ENCODE peak calls at places on chromosomes 1 and 21, in nine cellular contexts. One of them, this sample, is unnamed.

GRCh38 chr1:230066466-230067404 is at the start of gene GALNT2:
- DNase-seq in naive thymus-derived CD8-positive, alpha-beta T cell: peak; percentile 86
- DNase-seq in neural crest cell: peak; percentile 81
- DNase-seq in fibroblast of gingiva: peak; percentile 84
- DNase-seq in effector CD4-positive, alpha-beta T cell: peak; percentile 82
- DNase-seq in stimulated activated CD8-positive, alpha-beta memory T cell treated with anti-CD3 and anti-CD28 coated beads, Interleukin-15, amount 100 ng/mL, for 4 hours: peak; percentile 81
- DNase-seq in GM03348: peak; percentile 98
- DNase-seq in naive thymus-derived CD4-positive, alpha-beta T cell: peak; percentile 86
- DNase-seq in GF-D8: peak; percentile 86
- DNase-seq in this sample: peak; percentile 87

GRCh38 chr1:228875741-228876140 is 140.5 kb downstream of the RHOU start:
- DNase-seq in neural crest cell: no peak
- DNase-seq in naive thymus-derived CD8-positive, alpha-beta T cell: no peak
- DNase-seq in stimulated activated CD8-positive, alpha-beta memory T cell treated with anti-CD3 and anti-CD28 coated beads, Interleukin-15, amount 100 ng/mL, for 4 hours: no peak
- DNase-seq in GM03348: no peak
- DNase-seq in naive thymus-derived CD4-positive, alpha-beta T cell: no peak
- DNase-seq in GF-D8: no peak
- DNase-seq in effector CD4-positive, alpha-beta T cell: no peak
- DNase-seq in fibroblast of gingiva: no peak
- DNase-seq in this sample: no peak

GRCh38 chr1:31588751-31589515 is 12.6 kb downstream of the TINAGL1 start:
- DNase-seq in GM03348: peak; percentile 79
- DNase-seq in naive thymus-derived CD8-positive, alpha-beta T cell: no peak
- DNase-seq in neural crest cell: no peak
- DNase-seq in fibroblast of gingiva: no peak
- DNase-seq in stimulated activated CD8-positive, alpha-beta memory T cell treated with anti-CD3 and anti-CD28 coated beads, Interleukin-15, amount 100 ng/mL, for 4 hours: no peak
- DNase-seq in naive thymus-derived CD4-positive, alpha-beta T cell: no peak
- DNase-seq in GF-D8: no peak
- DNase-seq in effector CD4-positive, alpha-beta T cell: no peak
- DNase-seq in this sample: no peak

GRCh38 chr1:58584082-58584895 is 7.2 kb upstream of the TACSTD2 start:
- DNase-seq in neural crest cell: no peak
- DNase-seq in effector CD4-positive, alpha-beta T cell: no peak
- DNase-seq in stimulated activated CD8-positive, alpha-beta memory T cell treated with anti-CD3 and anti-CD28 coated beads, Interleukin-15, amount 100 ng/mL, for 4 hours: no peak
- DNase-seq in GF-D8: no peak
- DNase-seq in naive thymus-derived CD8-positive, alpha-beta T cell: no peak
- DNase-seq in naive thymus-derived CD4-positive, alpha-beta T cell: no peak
- DNase-seq in fibroblast of gingiva: peak; percentile 90
- DNase-seq in GM03348: peak; percentile 90
- DNase-seq in this sample: no peak

GRCh38 chr1:47023268-47024137 is at the start of gene CYP4X1:
- DNase-seq in fibroblast of gingiva: no peak
- DNase-seq in neural crest cell: peak; percentile 5
- DNase-seq in GM03348: no peak
- DNase-seq in stimulated activated CD8-positive, alpha-beta memory T cell treated with anti-CD3 and anti-CD28 coated beads, Interleukin-15, amount 100 ng/mL, for 4 hours: no peak
- DNase-seq in GF-D8: no peak
- DNase-seq in effector CD4-positive, alpha-beta T cell: no peak
- DNase-seq in naive thymus-derived CD8-positive, alpha-beta T cell: no peak
- DNase-seq in naive thymus-derived CD4-positive, alpha-beta T cell: no peak
- DNase-seq in this sample: no peak

GRCh38 chr1:159121526-159121925 is 45.0 kb upstream of the AIM2 start:
- DNase-seq in stimulated activated CD8-positive, alpha-beta memory T cell treated with anti-CD3 and anti-CD28 coated beads, Interleukin-15, amount 100 ng/mL, for 4 hours: no peak
- DNase-seq in naive thymus-derived CD8-positive, alpha-beta T cell: no peak
- DNase-seq in fibroblast of gingiva: no peak
- DNase-seq in GF-D8: no peak
- DNase-seq in neural crest cell: no peak
- DNase-seq in effector CD4-positive, alpha-beta T cell: no peak
- DNase-seq in naive thymus-derived CD4-positive, alpha-beta T cell: no peak
- DNase-seq in GM03348: no peak
- DNase-seq in this sample: no peak

GRCh38 chr21:18529253-18529652 is 125.7 kb upstream of the TMPRSS15 start:
- DNase-seq in neural crest cell: no peak
- DNase-seq in naive thymus-derived CD4-positive, alpha-beta T cell: no peak
- DNase-seq in fibroblast of gingiva: peak; percentile 51
- DNase-seq in naive thymus-derived CD8-positive, alpha-beta T cell: no peak
- DNase-seq in stimulated activated CD8-positive, alpha-beta memory T cell treated with anti-CD3 and anti-CD28 coated beads, Interleukin-15, amount 100 ng/mL, for 4 hours: no peak
- DNase-seq in GM03348: no peak
- DNase-seq in GF-D8: no peak
- DNase-seq in effector CD4-positive, alpha-beta T cell: no peak
- DNase-seq in this sample: no peak

GRCh38 chr1:151579436-151580225 is 32.2 kb upstream of the SNX27 start:
- DNase-seq in effector CD4-positive, alpha-beta T cell: no peak
- DNase-seq in stimulated activated CD8-positive, alpha-beta memory T cell treated with anti-CD3 and anti-CD28 coated beads, Interleukin-15, amount 100 ng/mL, for 4 hours: no peak
- DNase-seq in naive thymus-derived CD4-positive, alpha-beta T cell: no peak
- DNase-seq in fibroblast of gingiva: no peak
- DNase-seq in naive thymus-derived CD8-positive, alpha-beta T cell: no peak
- DNase-seq in GM03348: peak; percentile 49
- DNase-seq in GF-D8: no peak
- DNase-seq in neural crest cell: no peak
- DNase-seq in this sample: no peak

GRCh38 chr1:43432171-43432860 is 21.4 kb downstream of the HYI start:
- DNase-seq in stimulated activated CD8-positive, alpha-beta memory T cell treated with anti-CD3 and anti-CD28 coated beads, Interleukin-15, amount 100 ng/mL, for 4 hours: no peak
- DNase-seq in GF-D8: no peak
- DNase-seq in neural crest cell: no peak
- DNase-seq in fibroblast of gingiva: no peak
- DNase-seq in GM03348: no peak
- DNase-seq in effector CD4-positive, alpha-beta T cell: no peak
- DNase-seq in naive thymus-derived CD4-positive, alpha-beta T cell: no peak
- DNase-seq in naive thymus-derived CD8-positive, alpha-beta T cell: no peak
- DNase-seq in this sample: no peak

GRCh38 chr1:225928186-225929175 is 4.4 kb upstream of the PYCR2 start:
- DNase-seq in GM03348: no peak
- DNase-seq in fibroblast of gingiva: no peak
- DNase-seq in neural crest cell: no peak
- DNase-seq in stimulated activated CD8-positive, alpha-beta memory T cell treated with anti-CD3 and anti-CD28 coated beads, Interleukin-15, amount 100 ng/mL, for 4 hours: no peak
- DNase-seq in naive thymus-derived CD4-positive, alpha-beta T cell: peak; percentile 38
- DNase-seq in naive thymus-derived CD8-positive, alpha-beta T cell: no peak
- DNase-seq in effector CD4-positive, alpha-beta T cell: no peak
- DNase-seq in GF-D8: no peak
- DNase-seq in this sample: no peak

GRCh38 chr21:39313457-39314154 is at the start of gene BRWD1:
- DNase-seq in GM03348: peak; percentile 89
- DNase-seq in naive thymus-derived CD8-positive, alpha-beta T cell: peak; percentile 80
- DNase-seq in fibroblast of gingiva: peak; percentile 93
- DNase-seq in effector CD4-positive, alpha-beta T cell: peak; percentile 66
- DNase-seq in neural crest cell: peak; percentile 78
- DNase-seq in naive thymus-derived CD4-positive, alpha-beta T cell: peak; percentile 73
- DNase-seq in GF-D8: peak; percentile 79
- DNase-seq in stimulated activated CD8-positive, alpha-beta memory T cell treated with anti-CD3 and anti-CD28 coated beads, Interleukin-15, amount 100 ng/mL, for 4 hours: peak; percentile 47
- DNase-seq in this sample: peak; percentile 74

GRCh38 chr1:225004396-225004795 is 74.9 kb downstream of the DNAH14 start:
- DNase-seq in effector CD4-positive, alpha-beta T cell: no peak
- DNase-seq in neural crest cell: no peak
- DNase-seq in naive thymus-derived CD8-positive, alpha-beta T cell: no peak
- DNase-seq in naive thymus-derived CD4-positive, alpha-beta T cell: no peak
- DNase-seq in stimulated activated CD8-positive, alpha-beta memory T cell treated with anti-CD3 and anti-CD28 coated beads, Interleukin-15, amount 100 ng/mL, for 4 hours: no peak
- DNase-seq in fibroblast of gingiva: no peak
- DNase-seq in GF-D8: no peak
- DNase-seq in GM03348: no peak
- DNase-seq in this sample: no peak

GRCh38 chr21:44718571-44718970 is 7.2 kb upstream of the TSPEAR start:
- DNase-seq in stimulated activated CD8-positive, alpha-beta memory T cell treated with anti-CD3 and anti-CD28 coated beads, Interleukin-15, amount 100 ng/mL, for 4 hours: no peak
- DNase-seq in GM03348: no peak
- DNase-seq in naive thymus-derived CD8-positive, alpha-beta T cell: no peak
- DNase-seq in GF-D8: no peak
- DNase-seq in neural crest cell: no peak
- DNase-seq in fibroblast of gingiva: no peak
- DNase-seq in effector CD4-positive, alpha-beta T cell: no peak
- DNase-seq in naive thymus-derived CD4-positive, alpha-beta T cell: no peak
- DNase-seq in this sample: no peak

GRCh38 chr1:22789356-22789994 is 78.8 kb downstream of the EPHB2 start:
- DNase-seq in fibroblast of gingiva: no peak
- DNase-seq in naive thymus-derived CD4-positive, alpha-beta T cell: no peak
- DNase-seq in effector CD4-positive, alpha-beta T cell: no peak
- DNase-seq in naive thymus-derived CD8-positive, alpha-beta T cell: no peak
- DNase-seq in GF-D8: no peak
- DNase-seq in stimulated activated CD8-positive, alpha-beta memory T cell treated with anti-CD3 and anti-CD28 coated beads, Interleukin-15, amount 100 ng/mL, for 4 hours: no peak
- DNase-seq in neural crest cell: no peak
- DNase-seq in GM03348: no peak
- DNase-seq in this sample: no peak

GRCh38 chr1:58855351-58856165 is 71.7 kb upstream of the JUN start:
- DNase-seq in fibroblast of gingiva: no peak
- DNase-seq in naive thymus-derived CD4-positive, alpha-beta T cell: no peak
- DNase-seq in GF-D8: no peak
- DNase-seq in effector CD4-positive, alpha-beta T cell: no peak
- DNase-seq in stimulated activated CD8-positive, alpha-beta memory T cell treated with anti-CD3 and anti-CD28 coated beads, Interleukin-15, amount 100 ng/mL, for 4 hours: no peak
- DNase-seq in naive thymus-derived CD8-positive, alpha-beta T cell: no peak
- DNase-seq in GM03348: no peak
- DNase-seq in neural crest cell: no peak
- DNase-seq in this sample: no peak

GRCh38 chr21:36125513-36126121 is 9.3 kb upstream of the CBR3 start:
- DNase-seq in GM03348: peak; percentile 66
- DNase-seq in naive thymus-derived CD8-positive, alpha-beta T cell: peak; percentile 39
- DNase-seq in effector CD4-positive, alpha-beta T cell: peak; percentile 43
- DNase-seq in naive thymus-derived CD4-positive, alpha-beta T cell: peak; percentile 30
- DNase-seq in neural crest cell: peak; percentile 47
- DNase-seq in GF-D8: no peak
- DNase-seq in stimulated activated CD8-positive, alpha-beta memory T cell treated with anti-CD3 and anti-CD28 coated beads, Interleukin-15, amount 100 ng/mL, for 4 hours: no peak
- DNase-seq in fibroblast of gingiva: peak; percentile 45
- DNase-seq in this sample: peak; percentile 50

GRCh38 chr21:26972131-26972707 is 5.3 kb upstream of the ADAMTS5 start:
- DNase-seq in naive thymus-derived CD4-positive, alpha-beta T cell: no peak
- DNase-seq in fibroblast of gingiva: no peak
- DNase-seq in effector CD4-positive, alpha-beta T cell: no peak
- DNase-seq in GM03348: no peak
- DNase-seq in stimulated activated CD8-positive, alpha-beta memory T cell treated with anti-CD3 and anti-CD28 coated beads, Interleukin-15, amount 100 ng/mL, for 4 hours: no peak
- DNase-seq in neural crest cell: no peak
- DNase-seq in naive thymus-derived CD8-positive, alpha-beta T cell: no peak
- DNase-seq in GF-D8: peak; percentile 71
- DNase-seq in this sample: no peak

GRCh38 chr1:116465845-116466685 is 93.0 kb downstream of the ATP1A1 start:
- DNase-seq in naive thymus-derived CD8-positive, alpha-beta T cell: no peak
- DNase-seq in GF-D8: no peak
- DNase-seq in naive thymus-derived CD4-positive, alpha-beta T cell: no peak
- DNase-seq in effector CD4-positive, alpha-beta T cell: no peak
- DNase-seq in stimulated activated CD8-positive, alpha-beta memory T cell treated with anti-CD3 and anti-CD28 coated beads, Interleukin-15, amount 100 ng/mL, for 4 hours: no peak
- DNase-seq in fibroblast of gingiva: no peak
- DNase-seq in neural crest cell: no peak
- DNase-seq in GM03348: no peak
- DNase-seq in this sample: no peak

GRCh38 chr1:22317231-22317919 is 134.3 kb upstream of the ZBTB40 start:
- DNase-seq in neural crest cell: peak; percentile 51
- DNase-seq in naive thymus-derived CD4-positive, alpha-beta T cell: no peak
- DNase-seq in fibroblast of gingiva: no peak
- DNase-seq in stimulated activated CD8-positive, alpha-beta memory T cell treated with anti-CD3 and anti-CD28 coated beads, Interleukin-15, amount 100 ng/mL, for 4 hours: no peak
- DNase-seq in naive thymus-derived CD8-positive, alpha-beta T cell: no peak
- DNase-seq in effector CD4-positive, alpha-beta T cell: no peak
- DNase-seq in GF-D8: no peak
- DNase-seq in GM03348: peak; percentile 40
- DNase-seq in this sample: no peak

GRCh38 chr1:186476306-186477040 is 15.6 kb upstream of the PDC start:
- DNase-seq in GM03348: no peak
- DNase-seq in GF-D8: no peak
- DNase-seq in fibroblast of gingiva: no peak
- DNase-seq in effector CD4-positive, alpha-beta T cell: no peak
- DNase-seq in naive thymus-derived CD4-positive, alpha-beta T cell: no peak
- DNase-seq in stimulated activated CD8-positive, alpha-beta memory T cell treated with anti-CD3 and anti-CD28 coated beads, Interleukin-15, amount 100 ng/mL, for 4 hours: no peak
- DNase-seq in naive thymus-derived CD8-positive, alpha-beta T cell: no peak
- DNase-seq in neural crest cell: no peak
- DNase-seq in this sample: no peak

GRCh38 chr1:32953495-32953894 is 11.1 kb downstream of the RNF19B start:
- DNase-seq in GF-D8: no peak
- DNase-seq in GM03348: peak; percentile 19
- DNase-seq in neural crest cell: no peak
- DNase-seq in fibroblast of gingiva: no peak
- DNase-seq in naive thymus-derived CD4-positive, alpha-beta T cell: no peak
- DNase-seq in stimulated activated CD8-positive, alpha-beta memory T cell treated with anti-CD3 and anti-CD28 coated beads, Interleukin-15, amount 100 ng/mL, for 4 hours: no peak
- DNase-seq in effector CD4-positive, alpha-beta T cell: no peak
- DNase-seq in naive thymus-derived CD8-positive, alpha-beta T cell: no peak
- DNase-seq in this sample: no peak

GRCh38 chr1:221575605-221576004 is 166.3 kb downstream of the DUSP10 start:
- DNase-seq in naive thymus-derived CD8-positive, alpha-beta T cell: no peak
- DNase-seq in effector CD4-positive, alpha-beta T cell: no peak
- DNase-seq in neural crest cell: no peak
- DNase-seq in stimulated activated CD8-positive, alpha-beta memory T cell treated with anti-CD3 and anti-CD28 coated beads, Interleukin-15, amount 100 ng/mL, for 4 hours: no peak
- DNase-seq in GF-D8: no peak
- DNase-seq in fibroblast of gingiva: no peak
- DNase-seq in GM03348: no peak
- DNase-seq in naive thymus-derived CD4-positive, alpha-beta T cell: no peak
- DNase-seq in this sample: no peak

GRCh38 chr1:236025836-236026235 is 39.1 kb downstream of the NID1 start:
- DNase-seq in stimulated activated CD8-positive, alpha-beta memory T cell treated with anti-CD3 and anti-CD28 coated beads, Interleukin-15, amount 100 ng/mL, for 4 hours: no peak
- DNase-seq in naive thymus-derived CD8-positive, alpha-beta T cell: no peak
- DNase-seq in naive thymus-derived CD4-positive, alpha-beta T cell: no peak
- DNase-seq in neural crest cell: no peak
- DNase-seq in effector CD4-positive, alpha-beta T cell: no peak
- DNase-seq in GF-D8: no peak
- DNase-seq in GM03348: no peak
- DNase-seq in fibroblast of gingiva: no peak
- DNase-seq in this sample: no peak

GRCh38 chr1:29756901-29757729 is 520.8 kb downstream of the PTPRU start:
- DNase-seq in neural crest cell: no peak
- DNase-seq in effector CD4-positive, alpha-beta T cell: no peak
- DNase-seq in GM03348: no peak
- DNase-seq in GF-D8: no peak
- DNase-seq in naive thymus-derived CD8-positive, alpha-beta T cell: no peak
- DNase-seq in stimulated activated CD8-positive, alpha-beta memory T cell treated with anti-CD3 and anti-CD28 coated beads, Interleukin-15, amount 100 ng/mL, for 4 hours: no peak
- DNase-seq in naive thymus-derived CD4-positive, alpha-beta T cell: no peak
- DNase-seq in fibroblast of gingiva: no peak
- DNase-seq in this sample: no peak

GRCh38 chr21:34576043-34576466 is 38.9 kb downstream of the RCAN1 start:
- DNase-seq in GF-D8: no peak
- DNase-seq in fibroblast of gingiva: no peak
- DNase-seq in effector CD4-positive, alpha-beta T cell: no peak
- DNase-seq in GM03348: no peak
- DNase-seq in stimulated activated CD8-positive, alpha-beta memory T cell treated with anti-CD3 and anti-CD28 coated beads, Interleukin-15, amount 100 ng/mL, for 4 hours: no peak
- DNase-seq in naive thymus-derived CD4-positive, alpha-beta T cell: no peak
- DNase-seq in naive thymus-derived CD8-positive, alpha-beta T cell: no peak
- DNase-seq in neural crest cell: no peak
- DNase-seq in this sample: no peak

GRCh38 chr1:91804546-91805023 is 81.4 kb downstream of the TGFBR3 start:
- DNase-seq in naive thymus-derived CD8-positive, alpha-beta T cell: peak; percentile 61
- DNase-seq in stimulated activated CD8-positive, alpha-beta memory T cell treated with anti-CD3 and anti-CD28 coated beads, Interleukin-15, amount 100 ng/mL, for 4 hours: peak; percentile 56
- DNase-seq in neural crest cell: no peak
- DNase-seq in GF-D8: no peak
- DNase-seq in GM03348: no peak
- DNase-seq in effector CD4-positive, alpha-beta T cell: peak; percentile 79
- DNase-seq in fibroblast of gingiva: no peak
- DNase-seq in naive thymus-derived CD4-positive, alpha-beta T cell: peak; percentile 97
- DNase-seq in this sample: peak; percentile 72

This sample was measured in effector memory CD8-positive, alpha-beta T cell.